ENCODE peak calls at places on chromosomes 1 and 21, in four cellular contexts. C is DND-41; D is SK-N-SH; T is CD8-positive, alpha-beta T cell. S is an unnamed sample. For H3K4me1, the result is how much of the 10 kb centered on the place peaks cover.

GRCh38 chr1:29684141-29684540 is 447.8 kb downstream of the PTPRU start:
- DNase-seq in C (no peak), T (no peak), D (no peak), S (no peak)

GRCh38 chr1:160709715-160710114 is 1.9 kb downstream of the CD48 start:
- DNase-seq in C (no peak), D (no peak), T (no peak), S (no peak)

GRCh38 chr1:220819627-220820026 is 32.9 kb downstream of the MTARC1 start:
- DNase-seq in T (no peak), D (no peak), C (no peak), S (no peak)

GRCh38 chr1:150281221-150281757 is 1.1 kb upstream of the CIART start:
- DNase-seq in C (peak), D (peak), T (peak), S (peak)

GRCh38 chr1:31617917-31618746 is 643 bp downstream of the HCRTR1 start:
- DNase-seq in D (peak), T (peak), C (peak), S (peak)

GRCh38 chr1:17837631-17838030 is 82.5 kb downstream of the ACTL8 start:
- DNase-seq in D (no peak), C (no peak), T (no peak), S (no peak)

GRCh38 chr1:173554541-173555250 is 48.2 kb downstream of the SLC9C2 start:
- DNase-seq in T (no peak), D (no peak), C (no peak), S (no peak)

GRCh38 chr1:32289256-32289655 is 2.6 kb upstream of the HDAC1 start:
- DNase-seq in T (no peak), D (no peak), C (no peak), S (no peak)

GRCh38 chr1:33762099-33762830 is 101.6 kb upstream of the HMGB4 start:
- DNase-seq in D (no peak), T (no peak), C (no peak), S (no peak)

GRCh38 chr1:25486602-25487001 is 55.9 kb downstream of the MACO1 start:
- DNase-seq in C (no peak), T (no peak), D (no peak), S (no peak)

GRCh38 chr1:244289976-244290375 is 161.7 kb downstream of the ADSS2 start:
- DNase-seq in T (no peak), C (no peak), D (no peak), S (no peak)

GRCh38 chr1:18166341-18166740 is 58.7 kb downstream of the IGSF21 start:
- DNase-seq in C (no peak), T (no peak), D (peak), S (peak)

GRCh38 chr1:152049291-152050073 is 12.7 kb upstream of the S100A11 start:
- DNase-seq in C (no peak), T (no peak), D (no peak), S (no peak)

GRCh38 chr1:168637350-168637991 is 61.1 kb downstream of the XCL1 start:
- DNase-seq in C (no peak), T (no peak), D (peak), S (peak)
- TF ChIP-seq CTCF in C (peak), T (peak), D (peak), S (peak)

GRCh38 chr1:41919131-41919530 is 409 bp upstream of the HIVEP3 start:
- DNase-seq in T (no peak), D (no peak), C (peak), S (no peak)
- H3K4me3 ChIP-seq in T (peak), D (peak), C (peak), S (peak)

GRCh38 chr1:21919520-21919919 is 17.6 kb downstream of the HSPG2 start:
- DNase-seq in C (no peak), D (no peak), T (no peak), S (no peak)
- H3K4me1 ChIP-seq in C (under half), D (under half), T (under half), S (under half)

DNA sequence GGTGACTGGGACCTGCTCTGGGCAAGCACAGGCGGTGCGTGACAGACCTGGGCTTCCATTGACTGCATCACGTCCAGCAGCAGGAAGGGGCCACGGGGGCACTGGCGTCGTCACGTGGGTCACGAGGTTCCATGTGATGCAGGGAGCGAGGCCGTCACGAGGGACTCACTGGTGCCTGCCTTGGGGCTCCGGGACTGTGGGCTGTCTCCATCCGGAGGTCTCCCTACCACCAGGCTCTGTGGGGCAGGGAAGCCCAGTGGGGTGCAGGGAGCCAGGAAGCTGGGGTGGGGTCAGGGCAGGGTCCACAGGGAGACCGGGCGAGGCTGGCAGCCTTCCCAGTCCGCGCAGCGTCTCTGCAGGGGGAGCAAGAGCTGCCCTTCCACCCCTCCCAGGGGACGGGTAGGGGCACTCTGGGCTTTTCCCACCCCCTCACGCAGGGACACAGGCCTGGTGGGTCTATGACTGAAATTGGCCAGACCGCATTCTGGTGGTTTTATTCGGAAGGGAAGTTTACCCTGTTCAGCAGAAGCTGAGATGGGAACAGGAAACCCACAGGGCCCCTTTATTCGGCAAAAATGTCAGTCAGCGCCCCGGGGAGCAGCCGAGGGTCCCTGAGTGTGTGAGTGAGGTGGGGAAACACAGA is 416 bp upstream of the TNFRSF14 start:
- DNase-seq in C (peak), T (peak), D (no peak), S (no peak)
- TF ChIP-seq CTCF in C (no peak), T (no peak), D (no peak), S (no peak)

GRCh38 chr1:99763956-99764355 is 2.5 kb downstream of the FRRS1 start:
- DNase-seq in C (no peak), D (no peak), T (no peak), S (no peak)
- H3K4me3 ChIP-seq in C (no peak), D (no peak), T (no peak), S (no peak)

GRCh38 chr1:27522148-27522859 is 32.3 kb upstream of the WASF2 start:
- DNase-seq in D (no peak), T (peak), C (no peak), S (no peak)
- H3K4me1 ChIP-seq in D (half or more), T (half or more), C (under half), S (under half)

GRCh38 chr1:54549181-54549924 is 1.3 kb downstream of the ACOT11 start:
- DNase-seq in T (no peak), C (no peak), D (no peak), S (no peak)

GRCh38 chr1:54546651-54547348 is 1.2 kb upstream of the ACOT11 start:
- DNase-seq in C (no peak), T (no peak), D (no peak), S (no peak)

GRCh38 chr1:54548389-54549044 is 489 bp downstream of the ACOT11 start:
- DNase-seq in C (no peak), T (no peak), D (no peak), S (peak)

GRCh38 chr1:54545916-54546635 is 2.0 kb upstream of the ACOT11 start:
- DNase-seq in D (no peak), C (no peak), T (no peak), S (no peak)

DNA sequence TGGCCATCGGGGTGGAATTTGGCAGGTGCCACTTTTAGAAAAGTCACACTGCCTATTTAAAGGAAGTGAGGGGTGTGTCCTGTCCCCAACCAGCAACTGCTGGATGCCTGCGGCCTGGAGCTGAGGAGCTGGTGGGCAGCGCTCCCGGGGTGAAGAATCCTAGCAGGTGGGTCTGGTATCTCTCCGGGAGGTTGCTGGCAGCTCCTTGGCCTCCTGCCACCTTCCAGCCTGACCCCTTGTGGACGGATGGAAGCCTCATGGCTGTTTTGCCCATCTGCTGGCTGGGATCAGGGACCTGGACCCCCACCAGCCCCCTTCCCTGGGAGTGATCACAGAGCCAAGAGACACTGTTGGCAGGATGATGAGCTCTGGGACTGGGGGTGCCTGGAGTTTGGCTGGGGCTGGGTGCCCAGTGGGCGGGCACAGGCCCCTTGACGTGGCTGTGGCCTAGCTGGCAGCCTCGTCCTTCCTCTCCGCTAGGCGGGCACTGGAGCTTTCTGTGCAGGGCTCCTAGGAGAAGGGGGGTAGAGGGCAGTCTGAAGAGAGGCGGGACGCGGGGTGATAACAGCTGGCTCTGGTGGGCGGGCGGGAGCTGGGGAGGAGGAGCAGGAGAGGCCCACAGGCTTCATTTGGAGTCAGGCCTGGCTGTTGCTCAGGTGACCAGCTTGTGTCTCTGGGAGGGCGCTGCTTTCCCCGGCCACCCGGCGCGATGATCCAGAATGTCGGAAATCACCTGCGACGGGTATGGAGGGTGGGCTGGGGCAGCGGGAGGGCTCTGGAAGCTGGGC is at the start of gene ACOT11:
- DNase-seq in D (peak), T (no peak), C (no peak), S (peak)
- TF ChIP-seq CTCF in D (peak), T (no peak), C (no peak), S (peak)

GRCh38 chr21:43809346-43809799 is 20.0 kb downstream of the RRP1 start:
- DNase-seq in D (no peak), T (no peak), C (no peak), S (no peak)

GRCh38 chr21:43811262-43812105 is 22.1 kb downstream of the RRP1 start:
- DNase-seq in C (no peak), D (no peak), T (no peak), S (no peak)

GRCh38 chr21:43812139-43812821 is 22.9 kb downstream of the RRP1 start:
- DNase-seq in D (no peak), T (no peak), C (no peak), S (no peak)

GRCh38 chr21:43809853-43810504 is 20.6 kb downstream of the RRP1 start:
- DNase-seq in T (no peak), D (no peak), C (no peak), S (no peak)

GRCh38 chr21:43810505-43811261 is 21.3 kb downstream of the RRP1 start:
- DNase-seq in D (peak), T (peak), C (peak), S (peak)
- H3K4me3 ChIP-seq in D (peak), T (no peak), C (no peak), S (no peak)

S was measured in BE2C.